ENCODE peak calls at places on chromosomes 1 and 21, in six cellular contexts. T is CD4-positive, CD25-positive, alpha-beta regulatory T cell; U is adipocyte; L is cardiac muscle cell; G is mucosa of descending colon; W is NT2/D1. D is an unnamed sample. For H3K4me1 and H3K9me3, the result is how much of the 10 kb centered on the place peaks cover.

GRCh38 chr1:153610334-153611023 is 2.5 kb downstream of the S100A16 start:
- DNase-seq in T (no peak), U (peak), L (no peak), G (no peak), W (no peak), D (no peak)

GRCh38 chr1:22665752-22666151 is 12.7 kb downstream of the C1QB start:
- DNase-seq in T (no peak), U (peak), L (peak), G (peak), W (no peak), D (peak)

GRCh38 chr1:214008347-214008746 is 20.6 kb downstream of the PROX1 start:
- DNase-seq in T (no peak), U (no peak), L (no peak), G (no peak), W (no peak), D (no peak)

GRCh38 chr1:54407957-54408700 is 1.9 kb upstream of the SSBP3 start:
- DNase-seq in T (no peak), U (peak), L (no peak), G (peak), W (peak), D (peak)

GRCh38 chr1:226309398-226310122 is 596 bp upstream of the LIN9 start:
- DNase-seq in T (peak), U (no peak), L (peak), G (no peak), W (no peak), D (no peak)

GRCh38 chr1:223423641-223424233 is 30.5 kb downstream of the CCDC185 start:
- DNase-seq in T (no peak), U (no peak), L (no peak), G (no peak), W (no peak), D (no peak)

GRCh38 chr21:39079617-39080016 is 103.6 kb downstream of the PSMG1 start:
- DNase-seq in T (no peak), U (no peak), L (no peak), G (peak), W (no peak), D (no peak)

GRCh38 chr1:61636814-61637213 is 88.1 kb downstream of the TM2D1 start:
- DNase-seq in T (no peak), U (no peak), L (no peak), G (no peak), W (no peak), D (no peak)

GRCh38 chr1:111489604-111490003 is 13.8 kb downstream of the ADORA3 start:
- DNase-seq in T (no peak), U (no peak), L (no peak), G (peak), W (no peak), D (no peak)

GRCh38 chr1:100502052-100502792 is 35.7 kb upstream of the GPR88 start:
- DNase-seq in T (no peak), U (peak), L (no peak), G (no peak), W (no peak), D (no peak)

GRCh38 chr1:153790996-153791855 is 16.0 kb downstream of the SLC27A3 start:
- DNase-seq in T (no peak), U (peak), L (no peak), G (no peak), W (no peak), D (no peak)

GRCh38 chr1:191284175-191284574 is 806.5 kb upstream of the BRINP3 start:
- DNase-seq in T (no peak), U (no peak), L (no peak), G (no peak), W (no peak), D (no peak)

GRCh38 chr1:153771841-153772593 is 3.2 kb upstream of the SLC27A3 start:
- DNase-seq in T (no peak), U (no peak), L (no peak), G (no peak), W (peak), D (peak)

GRCh38 chr1:207497951-207498350 is 2.0 kb downstream of the CR1 start:
- DNase-seq in T (no peak), U (no peak), L (no peak), G (no peak), W (no peak), D (no peak)

GRCh38 chr1:159005676-159006075 is 4.0 kb upstream of the IFI16 start:
- DNase-seq in T (no peak), U (no peak), L (peak), G (no peak), W (peak), D (peak)

GRCh38 chr1:12472410-12472797 is 145.6 kb downstream of the DHRS3 start:
- DNase-seq in T (no peak), U (no peak), L (no peak), G (no peak), W (no peak), D (no peak)

GRCh38 chr1:60573121-60573520 is 499.6 kb upstream of the C1orf87 start:
- DNase-seq in T (no peak), U (peak), L (no peak), G (no peak), W (no peak), D (no peak)

GRCh38 chr1:234915923-234916675 is 212.5 kb downstream of the TOMM20 start:
- DNase-seq in T (no peak), U (no peak), L (peak), G (no peak), W (no peak), D (no peak)

GRCh38 chr1:160797861-160798273 is 1.9 kb downstream of the LY9 start:
- DNase-seq in T (peak), U (no peak), L (no peak), G (peak), W (no peak), D (no peak)

GRCh38 chr21:35046880-35047229 is 2.2 kb downstream of the RUNX1 start:
- DNase-seq in T (no peak), U (peak), L (no peak), G (no peak), W (no peak), D (peak)

GRCh38 chr1:61227857-61228557 is 145.6 kb downstream of the NFIA start:
- DNase-seq in T (no peak), U (no peak), L (no peak), G (no peak), W (no peak), D (no peak)

GRCh38 chr1:11279630-11280029 is 6.6 kb downstream of the UBIAD1 start:
- DNase-seq in T (no peak), U (no peak), L (no peak), G (no peak), W (no peak), D (no peak)

GRCh38 chr1:11279152-11279551 is 6.2 kb downstream of the UBIAD1 start:
- DNase-seq in T (no peak), U (no peak), L (no peak), G (no peak), W (no peak), D (no peak)

GRCh38 chr1:11281518-11282331 is 8.7 kb downstream of the UBIAD1 start:
- DNase-seq in T (no peak), U (peak), L (no peak), G (no peak), W (no peak), D (no peak)

GRCh38 chr1:11283148-11283547 is 10.2 kb downstream of the UBIAD1 start:
- DNase-seq in T (no peak), U (no peak), L (no peak), G (no peak), W (no peak), D (no peak)

DNA sequence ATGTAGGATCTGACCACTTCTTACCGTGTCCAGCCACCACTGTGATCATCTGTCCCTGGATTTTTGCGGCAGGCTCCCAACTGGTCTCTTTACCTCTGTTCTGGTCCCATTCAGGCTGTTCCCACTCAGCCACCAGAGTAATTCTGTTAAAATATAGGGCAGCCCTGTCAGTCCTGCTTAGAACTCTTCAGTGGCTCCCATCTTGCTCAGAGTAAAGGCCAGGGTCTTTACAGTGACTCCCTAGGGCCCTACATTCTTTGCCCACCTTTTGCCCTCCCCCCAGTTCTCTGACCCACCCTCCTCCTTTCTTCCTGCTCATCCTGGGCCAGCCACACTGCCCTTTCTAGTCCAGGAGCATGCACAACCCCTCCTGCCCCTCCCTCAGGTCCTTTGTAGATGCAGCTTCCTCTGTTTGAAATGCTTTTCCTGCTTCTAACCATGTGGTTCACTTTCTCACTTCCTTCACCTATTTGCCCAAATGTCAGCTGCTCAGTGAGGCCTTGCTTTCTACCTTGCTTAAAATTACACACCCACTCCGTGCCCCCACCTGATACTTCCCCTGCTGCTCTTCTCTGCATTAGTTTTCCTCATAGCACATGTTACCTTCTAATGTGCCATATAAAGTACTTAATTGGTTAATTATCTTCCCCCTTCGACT is 7.8 kb downstream of the UBIAD1 start:
- DNase-seq in T (peak), U (no peak), L (no peak), G (no peak), W (no peak), D (no peak)
- H3K4me1 ChIP-seq in T (half or more), U (under half), L (under half), G (under half), W (under half), D (under half)

GRCh38 chr1:152577168-152577567 is 3.1 kb downstream of the LCE3D start:
- DNase-seq in T (no peak), U (no peak), L (no peak), G (no peak), W (no peak), D (no peak)
- H3K9me3 ChIP-seq in T (under half), U (under half), L (under half), G (under half), W (under half), D (half or more)

DNA sequence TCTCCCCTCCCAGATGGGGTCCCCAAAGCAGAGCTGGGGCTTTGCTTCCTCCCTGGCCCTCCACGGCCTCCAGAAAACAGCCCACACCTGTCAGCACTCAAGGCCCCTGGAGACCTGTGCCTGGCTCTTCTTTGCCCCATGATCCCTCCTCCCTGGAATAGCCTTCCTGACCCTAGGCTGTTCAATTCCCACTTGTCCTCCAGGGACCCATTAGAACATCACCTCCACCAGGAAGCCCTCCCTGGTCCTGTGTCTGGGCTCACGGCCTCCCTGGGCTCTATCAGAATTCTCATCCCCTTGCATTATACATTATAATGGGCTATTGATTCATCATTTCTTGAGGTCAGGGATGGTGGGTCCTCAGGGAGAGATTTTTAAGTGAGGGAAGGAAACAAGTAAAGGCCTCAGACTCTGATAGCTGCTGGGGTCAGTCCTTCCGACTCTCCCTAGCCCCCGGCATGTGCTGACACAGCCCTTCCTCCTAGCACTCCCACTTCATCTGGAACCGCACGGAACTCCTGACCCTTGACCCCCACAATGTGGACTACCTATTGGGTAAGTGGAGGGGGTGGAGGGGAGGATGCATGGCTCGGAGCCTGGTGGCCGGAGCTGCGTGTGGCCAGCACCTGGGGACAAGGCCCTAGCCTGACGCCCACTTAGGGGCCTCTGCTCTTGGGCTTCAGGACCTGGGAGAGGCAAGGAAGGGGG is 60.8 kb downstream of the ALPL start:
- DNase-seq in T (no peak), U (no peak), L (no peak), G (no peak), W (no peak), D (no peak)
- H3K4me1 ChIP-seq in T (under half), U (under half), L (under half), G (under half), W (under half), D (under half)

DNA sequence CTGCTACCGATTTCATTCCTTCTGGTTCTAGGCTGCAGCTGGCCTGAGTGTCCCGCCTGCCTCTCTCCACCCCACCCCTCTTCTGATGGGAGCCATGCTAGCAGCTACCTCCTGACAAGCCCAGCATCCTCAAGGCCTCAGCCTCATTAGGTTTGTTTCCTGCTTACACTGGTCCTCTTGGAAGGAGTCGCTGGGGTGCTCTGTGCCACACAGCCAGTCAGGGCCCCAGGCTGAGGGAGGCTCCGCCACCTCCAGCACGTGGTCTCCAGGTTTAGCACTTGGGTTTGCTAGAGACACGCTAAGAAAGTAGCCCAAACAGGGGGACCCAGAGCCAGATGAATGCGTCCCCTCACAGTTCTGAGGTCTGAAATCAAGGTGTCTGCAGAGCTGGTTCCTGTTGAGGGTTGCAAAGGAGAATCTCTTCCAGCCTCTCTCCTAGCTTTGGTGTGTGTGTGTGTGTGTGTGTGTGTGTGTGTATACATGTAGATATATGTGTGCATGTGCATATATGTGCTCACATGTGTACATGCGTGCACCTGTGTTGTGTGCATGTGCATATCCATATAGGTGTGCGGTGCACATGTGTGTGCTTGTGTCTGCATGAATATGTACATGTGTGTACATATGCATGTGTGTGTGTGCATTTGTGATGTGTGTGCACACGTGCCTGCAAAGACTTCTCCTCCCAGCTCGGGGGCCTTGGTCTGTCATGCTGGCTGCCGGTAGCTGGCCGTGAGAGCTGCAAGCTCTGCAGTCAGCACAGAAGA is 301.1 kb upstream of the AJAP1 start:
- DNase-seq in T (no peak), U (no peak), L (no peak), G (no peak), W (no peak), D (no peak)
- H3K9me3 ChIP-seq in T (under half), U (under half), L (under half), G (under half), W (under half), D (under half)

GRCh38 chr1:85998105-85998504 is 158.5 kb downstream of the COL24A1 start:
- DNase-seq in T (no peak), U (peak), L (no peak), G (no peak), W (no peak), D (no peak)
- H3K4me1 ChIP-seq in T (under half), U (under half), L (under half), G (under half), W (under half), D (under half)

DNA sequence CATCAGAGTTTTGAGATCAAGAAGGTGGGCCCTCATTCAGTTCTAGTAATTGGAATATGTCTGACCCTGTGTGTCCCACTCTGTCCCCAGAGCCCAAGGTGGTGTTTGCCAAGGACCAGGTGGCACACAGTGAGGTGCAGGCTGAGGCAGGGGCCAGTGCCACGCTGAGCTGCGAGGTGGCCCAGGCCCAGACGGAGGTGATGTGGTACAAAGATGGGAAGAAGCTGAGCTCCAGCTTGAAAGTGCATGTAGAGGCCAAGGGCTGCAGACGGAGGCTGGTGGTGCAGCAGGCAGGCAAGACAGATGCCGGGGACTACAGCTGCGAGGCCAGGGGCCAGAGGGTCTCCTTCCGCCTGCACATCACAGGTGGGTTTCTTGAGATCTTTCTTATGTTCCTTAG is 35.2 kb downstream of the OBSCN start:
- DNase-seq in T (no peak), U (no peak), L (no peak), G (no peak), W (no peak), D (peak)
- H3K9me3 ChIP-seq in T (under half), U (half or more), L (under half), G (under half), W (half or more), D (half or more)

GRCh38 chr1:93668951-93669350 is 12.7 kb downstream of the BCAR3 start:
- DNase-seq in T (no peak), U (peak), L (no peak), G (no peak), W (no peak), D (no peak)
- H3K4me1 ChIP-seq in T (under half), U (half or more), L (under half), G (under half), W (under half), D (half or more)

GRCh38 chr21:36882776-36883175 is 83.7 kb downstream of the HLCS start:
- DNase-seq in T (no peak), U (no peak), L (no peak), G (no peak), W (no peak), D (no peak)
- H3K9me3 ChIP-seq in T (under half), U (under half), L (under half), G (under half), W (under half), D (under half)

GRCh38 chr1:85295654-85296053 is 19.2 kb upstream of the BCL10 start:
- DNase-seq in T (no peak), U (no peak), L (no peak), G (no peak), W (no peak), D (no peak)
- H3K4me1 ChIP-seq in T (under half), U (under half), L (under half), G (under half), W (under half), D (under half)